ENCODE peak calls at places on chromosome 10, in ten cellular contexts. I is lung, H is HCT116, T is IMR-90, Y is BE2C, C is heart right ventricle, W is HepG2, B is astrocyte, S is ovary, Q is adrenal gland. P is an unnamed sample. For H3K9me3, the result is how much of the 10 kb centered on the place peaks cover.

GRCh38 chr10:103491729-103492364 is 1.7 kb upstream of the NEURL1 start:
- DNase-seq in T (peak), Y (peak), B (peak), Q (peak), C (no peak), I (no peak), S (peak), W (peak), H (peak), P (no peak)

GRCh38 chr10:108249940-108250339 is 1085.4 kb upstream of the SORCS1 start:
- DNase-seq in I (no peak), C (no peak), Y (no peak), S (no peak), W (no peak), H (no peak), Q (no peak), B (no peak), T (no peak), P (no peak)

GRCh38 chr10:113709221-113709838 is 29.6 kb downstream of the CASP7 start:
- DNase-seq in S (no peak), T (peak), W (no peak), C (no peak), I (no peak), H (no peak), Y (no peak), B (peak), Q (no peak), P (no peak)

GRCh38 chr10:5515948-5516761 is 8.6 kb upstream of the CALML3 start:
- DNase-seq in C (no peak), H (no peak), Y (no peak), B (no peak), W (peak), S (no peak), I (no peak), Q (no peak), T (no peak), P (no peak)

GRCh38 chr10:132592790-132593788 is 55.5 kb downstream of the INPP5A start:
- DNase-seq in Y (no peak), C (no peak), Q (no peak), I (no peak), H (no peak), S (no peak), B (no peak), W (no peak), T (no peak), P (no peak)

GRCh38 chr10:116272497-116273221 is at the start of gene GFRA1:
- DNase-seq in Q (peak), Y (no peak), S (peak), W (no peak), T (peak), H (no peak), B (no peak), C (peak), I (no peak), P (no peak)

GRCh38 chr10:114477285-114477684 is 73.0 kb upstream of the AFAP1L2 start:
- DNase-seq in S (peak), T (no peak), B (no peak), C (no peak), W (peak), Q (no peak), I (no peak), Y (no peak), H (no peak), P (peak)

GRCh38 chr10:78849115-78849514 is 219.7 kb upstream of the ZMIZ1 start:
- DNase-seq in C (no peak), Y (no peak), Q (no peak), W (no peak), S (no peak), T (no peak), H (no peak), I (no peak), B (no peak), P (no peak)

GRCh38 chr10:36254191-36254590 is 612.1 kb upstream of the FZD8 start:
- DNase-seq in Q (peak), C (peak), T (peak), B (peak), S (peak), H (no peak), I (peak), Y (peak), W (no peak), P (peak)

GRCh38 chr10:124142296-124142853 is 49.0 kb upstream of the CHST15 start:
- DNase-seq in W (no peak), S (no peak), H (no peak), B (no peak), T (no peak), I (no peak), Q (no peak), Y (no peak), C (no peak), P (peak)

GRCh38 chr10:18523025-18523424 is 128.4 kb downstream of the NSUN6 start:
- DNase-seq in H (no peak), B (peak), Q (no peak), S (no peak), Y (no peak), C (no peak), T (peak), I (no peak), W (peak), P (no peak)

GRCh38 chr10:127036987-127037386 is 131.8 kb downstream of the DOCK1 start:
- DNase-seq in Q (no peak), C (no peak), H (no peak), I (no peak), W (no peak), T (no peak), S (no peak), Y (no peak), B (no peak), P (no peak)

GRCh38 chr10:87705339-87705738 is 45.7 kb downstream of the PAPSS2 start:
- DNase-seq in S (no peak), C (no peak), T (peak), W (no peak), Y (no peak), Q (no peak), B (peak), H (no peak), I (no peak), P (no peak)

GRCh38 chr10:15748137-15748536 is 28.4 kb upstream of the ITGA8 start:
- DNase-seq in S (no peak), I (no peak), W (no peak), C (no peak), Q (no peak), B (no peak), H (no peak), T (no peak), Y (no peak), P (no peak)

GRCh38 chr10:107611101-107611500 is 446.6 kb upstream of the SORCS1 start:
- DNase-seq in Q (no peak), W (no peak), C (no peak), H (no peak), B (no peak), Y (no peak), I (no peak), T (no peak), S (no peak), P (no peak)

GRCh38 chr10:120988751-120989150 is 137.6 kb downstream of the WDR11 start:
- DNase-seq in Q (peak), I (peak), Y (no peak), T (no peak), W (no peak), S (no peak), C (no peak), B (no peak), H (no peak), P (no peak)

GRCh38 chr10:101014230-101014884 is 14.7 kb downstream of the LZTS2 start:
- DNase-seq in I (peak), B (no peak), S (peak), W (no peak), Q (peak), T (peak), Y (peak), C (peak), H (no peak), P (peak)

GRCh38 chr10:2230478-2230877 is 493.2 kb upstream of the ADARB2 start:
- DNase-seq in B (no peak), H (no peak), I (no peak), Q (no peak), C (no peak), S (no peak), T (no peak), W (no peak), Y (no peak), P (no peak)

GRCh38 chr10:62582804-62583208 is 208.6 kb downstream of the ZNF365 start:
- DNase-seq in C (peak), H (no peak), I (peak), S (peak), Q (peak), T (peak), W (no peak), Y (no peak), B (peak), P (peak)

GRCh38 chr10:12396093-12396492 is 46.7 kb downstream of the CAMK1D start:
- DNase-seq in Y (no peak), T (no peak), I (no peak), S (no peak), B (no peak), W (no peak), C (no peak), Q (no peak), H (no peak), P (no peak)

GRCh38 chr10:43205681-43206390 is 61.0 kb downstream of the RASGEF1A start:
- DNase-seq in T (no peak), W (no peak), H (no peak), I (no peak), Q (no peak), C (no peak), B (no peak), S (peak), Y (no peak), P (peak)

GRCh38 chr10:128267581-128267980 is 141.4 kb upstream of the MKI67 start:
- DNase-seq in S (no peak), H (no peak), W (no peak), Q (no peak), B (no peak), T (no peak), I (no peak), C (no peak), Y (no peak), P (no peak)

GRCh38 chr10:14971867-14972448 is 12.8 kb downstream of the MEIG1 start:
- DNase-seq in C (no peak), Q (peak), W (no peak), T (no peak), Y (peak), H (no peak), S (no peak), B (no peak), I (no peak), P (no peak)

GRCh38 chr10:96645191-96645721 is 58.4 kb upstream of the TM9SF3 start:
- DNase-seq in B (no peak), Y (no peak), C (no peak), W (no peak), S (no peak), H (no peak), T (peak), I (no peak), Q (no peak), P (no peak)

GRCh38 chr10:58952747-58953466 is 223.5 kb upstream of the PHYHIPL start:
- DNase-seq in Q (peak), I (no peak), T (peak), W (peak), C (no peak), H (peak), B (peak), S (no peak), Y (peak), P (peak)

GRCh38 chr10:34739915-34740314 is 75.2 kb downstream of the PARD3 start:
- DNase-seq in W (no peak), S (peak), T (peak), Y (peak), B (peak), H (no peak), Q (peak), C (peak), I (peak), P (no peak)

GRCh38 chr10:16644146-16644545 is 122.5 kb upstream of the C1QL3 start:
- DNase-seq in I (no peak), W (no peak), C (no peak), H (no peak), B (peak), Y (no peak), Q (no peak), T (peak), S (no peak), P (no peak)

GRCh38 chr10:126073606-126074005 is 177.2 kb downstream of the FANK1 start:
- DNase-seq in H (no peak), S (no peak), Y (no peak), I (no peak), B (peak), T (peak), W (no peak), Q (no peak), C (no peak), P (no peak)

GRCh38 chr10:74586088-74586585 is 240.3 kb upstream of the KAT6B start:
- DNase-seq in S (no peak), T (peak), H (no peak), Y (peak), W (no peak), C (no peak), I (no peak), Q (no peak), B (peak), P (no peak)

GRCh38 chr10:119095648-119096047 is 8.3 kb upstream of the DENND10 start:
- DNase-seq in I (no peak), H (no peak), T (no peak), Q (no peak), S (no peak), B (no peak), W (no peak), C (no peak), Y (no peak), P (no peak)

GRCh38 chr10:38054361-38054797 is 39.8 kb upstream of the ZNF37A start:
- DNase-seq in W (no peak), Q (no peak), H (no peak), S (no peak), T (peak), I (no peak), C (no peak), Y (no peak), B (peak), P (no peak)
- H3K9me3 ChIP-seq in W (under half), Q (under half), H (under half), S (under half), T (under half), I (under half), C (half or more), Y (under half), B (under half), P (under half)

DNA sequence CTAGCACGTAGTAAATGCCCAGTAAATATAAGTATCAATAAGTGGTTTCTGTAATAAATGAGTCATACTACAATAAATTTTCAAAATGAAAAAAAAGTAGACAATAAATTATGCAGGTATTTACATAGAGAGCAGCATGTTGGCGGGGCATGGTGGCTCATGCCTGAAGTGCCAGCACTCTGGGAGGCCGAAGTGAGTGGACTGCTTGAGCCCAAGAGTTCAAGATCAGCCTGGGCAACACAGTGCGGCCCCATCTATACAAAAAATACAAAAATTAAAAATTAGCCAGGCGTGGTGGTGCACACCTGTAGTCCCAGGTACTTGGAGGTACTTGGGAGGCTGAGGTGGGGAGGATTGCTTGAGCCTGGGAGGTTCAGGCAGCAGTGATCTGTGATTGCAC is 509.3 kb upstream of the KLF6 start:
- DNase-seq in S (no peak), W (no peak), B (no peak), Y (no peak), T (no peak), Q (no peak), C (no peak), I (no peak), H (no peak), P (no peak)
- H3K4me3 ChIP-seq in S (no peak), W (no peak), B (no peak), Y (no peak), T (no peak), Q (no peak), C (no peak), I (no peak), H (no peak), P (no peak)

GRCh38 chr10:99732033-99732912 is at the start of the genes COX15 and CUTC:
- DNase-seq in Q (peak), T (peak), H (peak), S (peak), I (peak), W (peak), Y (peak), C (peak), B (peak), P (peak)
- TF ChIP-seq CTCF in Q (peak), T (peak), H (peak), S (no peak), I (no peak), W (peak), Y (peak), C (peak), B (peak), P (peak)

GRCh38 chr10:130862626-130863025 is 448.9 kb downstream of the TCERG1L start:
- DNase-seq in W (no peak), Q (no peak), T (no peak), B (no peak), C (no peak), I (no peak), H (no peak), S (no peak), Y (no peak), P (no peak)
- H3K9me3 ChIP-seq in W (under half), Q (under half), T (half or more), B (under half), C (under half), I (under half), H (under half), S (under half), Y (under half), P (under half)

GRCh38 chr10:89413398-89413912 is 913 bp upstream of the IFIT5 start:
- DNase-seq in C (no peak), Y (no peak), T (no peak), S (no peak), B (no peak), Q (no peak), H (no peak), W (no peak), I (no peak), P (no peak)
- H3K4me3 ChIP-seq in C (peak), Y (peak), T (no peak), S (no peak), B (no peak), Q (no peak), H (peak), W (peak), I (no peak), P (peak)

GRCh38 chr10:73117976-73118743 is 7.9 kb downstream of the NUDT13 start:
- DNase-seq in Y (no peak), S (no peak), I (no peak), T (peak), B (peak), Q (no peak), W (peak), C (no peak), H (peak), P (no peak)

GRCh38 chr10:73119952-73120351 is 9.7 kb downstream of the NUDT13 start:
- DNase-seq in S (no peak), B (no peak), H (no peak), Y (no peak), I (no peak), C (no peak), Q (no peak), W (no peak), T (no peak), P (no peak)

GRCh38 chr10:73119457-73119856 is 9.2 kb downstream of the NUDT13 start:
- DNase-seq in W (peak), Y (no peak), T (no peak), I (no peak), Q (no peak), C (no peak), B (no peak), H (no peak), S (no peak), P (no peak)

GRCh38 chr10:73113543-73113942 is 3.3 kb downstream of the NUDT13 start:
- DNase-seq in I (no peak), W (no peak), T (peak), B (no peak), Q (no peak), Y (no peak), H (no peak), S (no peak), C (no peak), P (no peak)

DNA sequence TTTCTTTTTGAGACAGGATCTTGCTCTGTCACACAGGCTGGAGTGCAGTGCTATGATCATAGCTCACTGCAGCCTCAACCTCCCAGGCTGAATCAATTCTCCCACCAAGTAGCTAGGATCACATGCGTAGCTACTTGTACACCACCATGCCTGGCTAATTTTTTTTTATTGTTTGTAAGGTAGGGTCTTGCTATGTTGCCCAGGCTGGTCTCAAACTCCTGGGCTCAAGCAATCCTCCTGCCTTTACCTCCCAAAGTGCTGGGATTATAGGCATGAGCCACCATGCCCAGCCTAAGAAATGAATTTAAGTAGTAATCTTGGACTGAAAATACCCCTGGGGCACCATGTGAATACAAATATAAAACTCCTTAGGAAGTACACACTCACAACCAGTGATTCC is 5.8 kb downstream of the NUDT13 start:
- DNase-seq in B (no peak), C (no peak), I (no peak), Y (no peak), Q (no peak), T (no peak), H (no peak), S (no peak), W (no peak), P (no peak)
- TF ChIP-seq CTCF in B (no peak), C (no peak), I (no peak), Y (no peak), Q (no peak), T (no peak), H (no peak), S (no peak), W (no peak), P (no peak)

GRCh38 chr10:72206511-72207229 is 9.1 kb upstream of the ANAPC16 start:
- DNase-seq in H (no peak), B (no peak), Q (no peak), T (no peak), W (no peak), C (no peak), S (no peak), Y (no peak), I (no peak), P (peak)
- H3K9me3 ChIP-seq in H (under half), B (under half), Q (under half), T (under half), W (under half), C (under half), S (under half), Y (under half), I (under half), P (under half)

GRCh38 chr10:48661441-48661840 is 23.2 kb upstream of the WDFY4 start:
- DNase-seq in B (no peak), S (no peak), Y (no peak), H (no peak), C (no peak), Q (no peak), T (no peak), I (no peak), W (no peak), P (no peak)
- H3K4me3 ChIP-seq in B (no peak), S (no peak), Y (no peak), H (no peak), C (no peak), Q (no peak), T (no peak), I (no peak), W (no peak), P (no peak)

P was measured in tibial artery.